ENCODE peak calls at places on chromosomes 7 and 10, in six cellular contexts. One of them, this sample, is unnamed.

GRCh38 chr10:33758299-33758698 is 423.8 kb upstream of the NRP1 start:
- DNase-seq in mesothelial cell of epicardium: no peak
- DNase-seq in right lobe of liver: no peak
- DNase-seq in astrocyte of the spinal cord: no peak
- DNase-seq in IMR-90: no peak
- DNase-seq in HEK293T: no peak
- DNase-seq in this sample: no peak

GRCh38 chr7:2282185-2282751 is 32.0 kb downstream of the SNX8 start:
- DNase-seq in mesothelial cell of epicardium: no peak
- DNase-seq in right lobe of liver: no peak
- DNase-seq in astrocyte of the spinal cord: no peak
- DNase-seq in IMR-90: no peak
- DNase-seq in HEK293T: no peak
- DNase-seq in this sample: no peak

GRCh38 chr10:48535416-48536225 is 69.3 kb downstream of the ARHGAP22 start:
- DNase-seq in mesothelial cell of epicardium: no peak
- DNase-seq in right lobe of liver: no peak
- DNase-seq in astrocyte of the spinal cord: no peak
- DNase-seq in IMR-90: no peak
- DNase-seq in HEK293T: no peak
- DNase-seq in this sample: no peak

GRCh38 chr10:83723080-83723479 is 416.2 kb upstream of the GHITM start:
- DNase-seq in mesothelial cell of epicardium: no peak
- DNase-seq in right lobe of liver: no peak
- DNase-seq in astrocyte of the spinal cord: no peak
- DNase-seq in IMR-90: no peak
- DNase-seq in HEK293T: no peak
- DNase-seq in this sample: no peak

GRCh38 chr10:119638982-119639381 is 12.2 kb upstream of the BAG3 start:
- DNase-seq in mesothelial cell of epicardium: no peak
- DNase-seq in right lobe of liver: no peak
- DNase-seq in astrocyte of the spinal cord: no peak
- DNase-seq in IMR-90: no peak
- DNase-seq in HEK293T: no peak
- DNase-seq in this sample: no peak

GRCh38 chr10:78337646-78338391 is 304.2 kb downstream of the RPS24 start:
- DNase-seq in mesothelial cell of epicardium: no peak
- DNase-seq in right lobe of liver: no peak
- DNase-seq in astrocyte of the spinal cord: peak
- DNase-seq in IMR-90: peak
- DNase-seq in HEK293T: no peak
- DNase-seq in this sample: no peak

GRCh38 chr7:80273327-80273726 is 138.7 kb downstream of the GNAI1 start:
- DNase-seq in mesothelial cell of epicardium: no peak
- DNase-seq in right lobe of liver: no peak
- DNase-seq in astrocyte of the spinal cord: peak
- DNase-seq in IMR-90: peak
- DNase-seq in HEK293T: no peak
- DNase-seq in this sample: peak

GRCh38 chr10:73413108-73413527 is 740 bp downstream of the ANXA7 start:
- DNase-seq in mesothelial cell of epicardium: no peak
- DNase-seq in right lobe of liver: no peak
- DNase-seq in astrocyte of the spinal cord: peak
- DNase-seq in IMR-90: no peak
- DNase-seq in HEK293T: peak
- DNase-seq in this sample: no peak

GRCh38 chr10:93827035-93827804 is 66.6 kb upstream of the SLC35G1 start:
- DNase-seq in mesothelial cell of epicardium: no peak
- DNase-seq in right lobe of liver: no peak
- DNase-seq in astrocyte of the spinal cord: no peak
- DNase-seq in IMR-90: no peak
- DNase-seq in HEK293T: no peak
- DNase-seq in this sample: no peak

GRCh38 chr10:101120884-101121660 is 10.0 kb upstream of the TLX1 start:
- DNase-seq in mesothelial cell of epicardium: no peak
- DNase-seq in right lobe of liver: peak
- DNase-seq in astrocyte of the spinal cord: no peak
- DNase-seq in IMR-90: no peak
- DNase-seq in HEK293T: no peak
- DNase-seq in this sample: no peak

GRCh38 chr7:155398944-155399343 is 59.0 kb upstream of the EN2 start:
- DNase-seq in mesothelial cell of epicardium: no peak
- DNase-seq in right lobe of liver: no peak
- DNase-seq in astrocyte of the spinal cord: no peak
- DNase-seq in IMR-90: no peak
- DNase-seq in HEK293T: peak
- DNase-seq in this sample: no peak

GRCh38 chr10:124229516-124230051 is 136.2 kb upstream of the CHST15 start:
- DNase-seq in mesothelial cell of epicardium: no peak
- DNase-seq in right lobe of liver: no peak
- DNase-seq in astrocyte of the spinal cord: no peak
- DNase-seq in IMR-90: no peak
- DNase-seq in HEK293T: no peak
- DNase-seq in this sample: no peak

GRCh38 chr7:14196555-14196954 is 207.1 kb upstream of the ETV1 start:
- DNase-seq in mesothelial cell of epicardium: no peak
- DNase-seq in right lobe of liver: no peak
- DNase-seq in astrocyte of the spinal cord: peak
- DNase-seq in IMR-90: peak
- DNase-seq in HEK293T: no peak
- DNase-seq in this sample: peak

GRCh38 chr10:88851706-88852105 is at the start of gene ANKRD22:
- DNase-seq in mesothelial cell of epicardium: no peak
- DNase-seq in right lobe of liver: no peak
- DNase-seq in astrocyte of the spinal cord: peak
- DNase-seq in IMR-90: peak
- DNase-seq in HEK293T: no peak
- DNase-seq in this sample: peak

GRCh38 chr10:10677479-10677878 is 340.2 kb upstream of the CELF2 start:
- DNase-seq in mesothelial cell of epicardium: no peak
- DNase-seq in right lobe of liver: no peak
- DNase-seq in astrocyte of the spinal cord: peak
- DNase-seq in IMR-90: peak
- DNase-seq in HEK293T: peak
- DNase-seq in this sample: peak

GRCh38 chr7:124907490-124907889 is 22.1 kb downstream of the POT1 start:
- DNase-seq in mesothelial cell of epicardium: no peak
- DNase-seq in right lobe of liver: no peak
- DNase-seq in astrocyte of the spinal cord: no peak
- DNase-seq in IMR-90: peak
- DNase-seq in HEK293T: no peak
- DNase-seq in this sample: peak

GRCh38 chr7:20270371-20270770 is 53.2 kb upstream of the MACC1 start:
- DNase-seq in mesothelial cell of epicardium: no peak
- DNase-seq in right lobe of liver: no peak
- DNase-seq in astrocyte of the spinal cord: no peak
- DNase-seq in IMR-90: no peak
- DNase-seq in HEK293T: no peak
- DNase-seq in this sample: no peak

GRCh38 chr7:79741684-79742083 is 288.2 kb upstream of the MAGI2 start:
- DNase-seq in mesothelial cell of epicardium: no peak
- DNase-seq in right lobe of liver: no peak
- DNase-seq in astrocyte of the spinal cord: no peak
- DNase-seq in IMR-90: no peak
- DNase-seq in HEK293T: no peak
- DNase-seq in this sample: no peak